ENCODE peak calls at places on chromosomes 7 and 10, in nine cellular contexts. One of them, this sample, is unnamed.

GRCh38 chr7:158256091-158256816 is 331.4 kb downstream of the PTPRN2 start:
- DNase-seq in Calu3: no peak
- DNase-seq in epithelial cell of esophagus: no peak
- DNase-seq in heart right ventricle: no peak
- DNase-seq in mesothelial cell of epicardium: no peak
- DNase-seq in fibroblast of lung: no peak
- DNase-seq in kidney epithelial cell: no peak
- DNase-seq in neural crest cell: no peak
- DNase-seq in tibial artery: peak; percentile 0
- DNase-seq in this sample: no peak

GRCh38 chr10:50469778-50470193 is 154.0 kb downstream of the SGMS1 start:
- DNase-seq in fibroblast of lung: peak; percentile 13
- DNase-seq in neural crest cell: no peak
- DNase-seq in kidney epithelial cell: no peak
- DNase-seq in mesothelial cell of epicardium: no peak
- DNase-seq in epithelial cell of esophagus: no peak
- DNase-seq in Calu3: no peak
- DNase-seq in heart right ventricle: no peak
- DNase-seq in tibial artery: no peak
- DNase-seq in this sample: no peak

GRCh38 chr7:27156901-27157716 is 634 bp upstream of the HOXA7 start:
- DNase-seq in epithelial cell of esophagus: no peak
- DNase-seq in tibial artery: no peak
- DNase-seq in Calu3: no peak
- DNase-seq in mesothelial cell of epicardium: peak; percentile 43
- DNase-seq in heart right ventricle: no peak
- DNase-seq in fibroblast of lung: no peak
- DNase-seq in neural crest cell: no peak
- DNase-seq in kidney epithelial cell: no peak
- DNase-seq in this sample: no peak

GRCh38 chr10:13536674-13537366 is 8.0 kb upstream of the BEND7 start:
- DNase-seq in heart right ventricle: peak; percentile 46
- DNase-seq in fibroblast of lung: peak; percentile 34
- DNase-seq in kidney epithelial cell: peak; percentile 29
- DNase-seq in mesothelial cell of epicardium: peak; percentile 64
- DNase-seq in neural crest cell: peak; percentile 71
- DNase-seq in Calu3: peak; percentile 74
- DNase-seq in epithelial cell of esophagus: peak; percentile 55
- DNase-seq in tibial artery: no peak
- DNase-seq in this sample: no peak

GRCh38 chr10:3568983-3569382 is 216.0 kb downstream of the KLF6 start:
- DNase-seq in Calu3: no peak
- DNase-seq in fibroblast of lung: no peak
- DNase-seq in epithelial cell of esophagus: no peak
- DNase-seq in mesothelial cell of epicardium: no peak
- DNase-seq in tibial artery: no peak
- DNase-seq in heart right ventricle: no peak
- DNase-seq in neural crest cell: no peak
- DNase-seq in kidney epithelial cell: no peak
- DNase-seq in this sample: no peak

GRCh38 chr10:46293228-46293627 is 6.4 kb downstream of the ANTXRL start:
- DNase-seq in neural crest cell: no peak
- DNase-seq in Calu3: no peak
- DNase-seq in fibroblast of lung: no peak
- DNase-seq in epithelial cell of esophagus: no peak
- DNase-seq in tibial artery: no peak
- DNase-seq in heart right ventricle: no peak
- DNase-seq in mesothelial cell of epicardium: no peak
- DNase-seq in kidney epithelial cell: no peak
- DNase-seq in this sample: no peak

GRCh38 chr10:109104806-109105205 is 818.5 kb downstream of the XPNPEP1 start:
- DNase-seq in kidney epithelial cell: no peak
- DNase-seq in fibroblast of lung: no peak
- DNase-seq in neural crest cell: no peak
- DNase-seq in heart right ventricle: no peak
- DNase-seq in mesothelial cell of epicardium: no peak
- DNase-seq in Calu3: no peak
- DNase-seq in tibial artery: no peak
- DNase-seq in epithelial cell of esophagus: no peak
- DNase-seq in this sample: no peak

GRCh38 chr7:538764-539685 is 19.4 kb upstream of the PDGFA start:
- DNase-seq in mesothelial cell of epicardium: no peak
- DNase-seq in tibial artery: no peak
- DNase-seq in heart right ventricle: peak; percentile 5
- DNase-seq in neural crest cell: no peak
- DNase-seq in kidney epithelial cell: no peak
- DNase-seq in Calu3: peak; percentile 61
- DNase-seq in epithelial cell of esophagus: peak; percentile 74
- DNase-seq in fibroblast of lung: no peak
- DNase-seq in this sample: no peak

GRCh38 chr7:72444023-72444776 is 32.1 kb upstream of the CALN1 start:
- DNase-seq in epithelial cell of esophagus: no peak
- DNase-seq in kidney epithelial cell: no peak
- DNase-seq in tibial artery: no peak
- DNase-seq in mesothelial cell of epicardium: no peak
- DNase-seq in neural crest cell: no peak
- DNase-seq in Calu3: no peak
- DNase-seq in fibroblast of lung: no peak
- DNase-seq in heart right ventricle: no peak
- DNase-seq in this sample: no peak

DNA sequence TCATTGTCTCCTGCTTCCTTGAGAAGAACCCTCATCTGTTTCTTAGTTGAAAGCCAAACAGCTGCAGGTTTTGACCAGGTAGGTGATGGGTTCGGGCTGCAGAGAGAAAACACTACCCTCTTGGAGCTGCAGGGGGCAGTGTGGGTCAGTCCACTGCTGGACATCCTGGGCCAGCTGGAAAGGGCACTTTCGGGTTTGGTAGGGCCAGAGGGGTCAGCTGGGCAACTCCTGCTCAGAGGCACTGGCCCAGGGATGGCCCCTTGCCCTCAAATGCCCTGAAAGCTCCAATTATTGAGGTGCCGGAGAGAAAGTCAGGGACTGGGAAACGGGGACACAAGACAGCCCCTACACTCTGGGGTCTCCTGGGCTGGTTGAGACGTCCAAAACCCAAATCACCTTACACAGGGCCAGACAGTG is 90.7 kb downstream of the MKI67 start:
- DNase-seq in neural crest cell: peak; percentile 53
- DNase-seq in Calu3: peak; percentile 54
- DNase-seq in tibial artery: no peak
- DNase-seq in fibroblast of lung: peak; percentile 21
- DNase-seq in epithelial cell of esophagus: peak; percentile 49
- DNase-seq in mesothelial cell of epicardium: no peak
- DNase-seq in kidney epithelial cell: no peak
- DNase-seq in heart right ventricle: peak; percentile 54
- DNase-seq in this sample: peak; percentile 72
- TF ChIP-seq CTCF in neural crest cell: peak; percentile 66
- TF ChIP-seq CTCF in Calu3: peak; percentile 45
- TF ChIP-seq CTCF in tibial artery: peak; percentile 81
- TF ChIP-seq CTCF in fibroblast of lung: peak; percentile 78
- TF ChIP-seq CTCF in epithelial cell of esophagus: peak; percentile 92
- TF ChIP-seq CTCF in mesothelial cell of epicardium: peak; percentile 41
- TF ChIP-seq CTCF in kidney epithelial cell: peak; percentile 88
- TF ChIP-seq CTCF in heart right ventricle: peak; percentile 42
- TF ChIP-seq CTCF in this sample: peak; percentile 92

DNA sequence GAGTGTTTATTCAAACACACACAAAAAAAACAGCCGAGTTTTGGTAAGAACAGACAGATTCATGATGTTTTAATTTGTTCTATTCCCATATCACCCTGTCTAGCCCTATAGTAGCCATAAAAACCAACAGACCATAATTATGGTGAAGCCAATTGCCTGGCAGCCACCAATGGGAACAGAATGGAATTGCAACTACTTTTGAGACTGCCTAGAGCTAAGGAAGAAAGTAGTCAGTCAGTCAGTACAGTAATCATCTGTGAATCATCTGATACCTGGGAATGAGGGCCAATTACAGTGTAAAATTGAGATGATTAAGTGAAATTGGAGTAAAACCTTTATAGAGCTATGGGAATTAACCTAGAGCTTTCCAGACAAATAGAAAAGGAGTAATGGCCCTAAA is 952.7 kb upstream of the KCND2 start:
- DNase-seq in tibial artery: no peak
- DNase-seq in neural crest cell: no peak
- DNase-seq in epithelial cell of esophagus: peak; percentile 55
- DNase-seq in fibroblast of lung: no peak
- DNase-seq in Calu3: no peak
- DNase-seq in mesothelial cell of epicardium: no peak
- DNase-seq in heart right ventricle: no peak
- DNase-seq in kidney epithelial cell: no peak
- DNase-seq in this sample: no peak
- TF ChIP-seq CTCF in tibial artery: no peak
- TF ChIP-seq CTCF in neural crest cell: no peak
- TF ChIP-seq CTCF in epithelial cell of esophagus: peak; percentile 28
- TF ChIP-seq CTCF in fibroblast of lung: no peak
- TF ChIP-seq CTCF in Calu3: no peak
- TF ChIP-seq CTCF in mesothelial cell of epicardium: no peak
- TF ChIP-seq CTCF in heart right ventricle: no peak
- TF ChIP-seq CTCF in kidney epithelial cell: no peak
- TF ChIP-seq CTCF in this sample: no peak

DNA sequence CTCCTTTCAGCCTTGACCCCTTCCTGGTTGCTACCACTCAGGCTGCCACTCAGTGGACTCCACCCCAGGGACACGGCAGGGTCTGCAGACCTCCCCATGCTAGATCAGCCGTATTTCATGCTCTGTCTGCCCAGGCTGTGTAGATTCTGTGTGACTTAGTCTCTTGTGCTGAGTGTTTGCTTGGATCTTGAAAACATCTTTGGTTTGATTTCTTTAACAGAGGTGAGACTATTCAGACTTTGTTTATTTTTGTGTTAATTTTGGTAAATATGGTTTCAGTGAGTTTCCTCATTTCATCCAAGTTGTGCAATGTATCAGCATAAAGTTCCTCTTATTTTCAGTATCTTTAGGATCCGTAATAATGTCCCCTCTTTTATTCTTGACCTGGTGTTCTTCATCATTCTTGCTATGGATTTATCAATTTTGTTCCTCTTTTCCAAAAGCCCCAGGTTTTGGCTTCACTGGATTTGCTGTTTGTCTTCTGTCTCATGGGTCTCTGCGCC is 21.2 kb upstream of the PWWP2B start:
- DNase-seq in fibroblast of lung: no peak
- DNase-seq in tibial artery: no peak
- DNase-seq in epithelial cell of esophagus: no peak
- DNase-seq in Calu3: no peak
- DNase-seq in heart right ventricle: no peak
- DNase-seq in mesothelial cell of epicardium: no peak
- DNase-seq in neural crest cell: no peak
- DNase-seq in kidney epithelial cell: no peak
- DNase-seq in this sample: no peak
- TF ChIP-seq CTCF in fibroblast of lung: no peak
- TF ChIP-seq CTCF in tibial artery: no peak
- TF ChIP-seq CTCF in epithelial cell of esophagus: no peak
- TF ChIP-seq CTCF in Calu3: no peak
- TF ChIP-seq CTCF in heart right ventricle: no peak
- TF ChIP-seq CTCF in mesothelial cell of epicardium: no peak
- TF ChIP-seq CTCF in neural crest cell: no peak
- TF ChIP-seq CTCF in kidney epithelial cell: no peak
- TF ChIP-seq CTCF in this sample: no peak

GRCh38 chr10:75910032-75910431 is 478.6 kb downstream of the LRMDA start:
- DNase-seq in mesothelial cell of epicardium: no peak
- DNase-seq in tibial artery: no peak
- DNase-seq in fibroblast of lung: peak; percentile 80
- DNase-seq in heart right ventricle: no peak
- DNase-seq in kidney epithelial cell: no peak
- DNase-seq in epithelial cell of esophagus: peak; percentile 48
- DNase-seq in neural crest cell: no peak
- DNase-seq in Calu3: no peak
- DNase-seq in this sample: no peak
- TF ChIP-seq CTCF in mesothelial cell of epicardium: no peak
- TF ChIP-seq CTCF in tibial artery: peak; percentile 72
- TF ChIP-seq CTCF in fibroblast of lung: peak; percentile 38
- TF ChIP-seq CTCF in heart right ventricle: peak; percentile 21
- TF ChIP-seq CTCF in kidney epithelial cell: peak; percentile 47
- TF ChIP-seq CTCF in epithelial cell of esophagus: peak; percentile 49
- TF ChIP-seq CTCF in neural crest cell: peak; percentile 61
- TF ChIP-seq CTCF in Calu3: peak; percentile 17
- TF ChIP-seq CTCF in this sample: no peak

DNA sequence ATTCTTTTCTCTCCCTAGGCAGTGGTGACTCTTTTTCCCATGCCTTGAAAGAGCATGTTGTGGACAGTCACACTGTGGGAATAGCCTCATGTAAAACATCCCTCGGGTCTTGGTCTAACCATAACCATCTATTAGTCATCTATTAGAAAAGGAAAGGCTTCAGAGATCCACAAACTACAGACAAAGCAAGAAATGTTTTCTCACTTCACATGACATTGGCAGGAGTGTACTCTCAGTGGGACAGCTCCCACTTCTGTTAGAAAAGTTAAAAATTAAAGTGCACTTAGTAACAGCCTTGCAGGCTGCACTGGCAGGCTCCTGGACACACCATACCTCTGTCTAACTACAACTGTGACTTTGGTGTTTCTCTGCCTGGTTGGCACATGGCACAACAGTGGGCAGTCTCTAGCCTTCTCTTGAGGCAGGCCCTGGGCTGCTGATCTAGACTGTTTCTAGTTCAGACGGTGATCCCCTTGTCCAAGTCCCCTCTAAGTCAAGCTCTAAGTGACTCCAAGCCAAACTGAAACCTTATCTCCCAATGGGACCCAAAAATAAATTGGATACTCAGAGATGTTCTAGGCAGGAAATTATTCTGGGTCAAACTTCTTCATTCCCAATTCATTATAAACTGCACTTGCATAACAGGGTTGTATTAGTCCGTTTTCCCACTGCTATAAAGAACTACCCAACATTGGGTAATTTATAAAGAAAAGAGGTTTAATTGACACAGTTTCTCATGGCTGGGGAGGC is 57.9 kb upstream of the ITGB1 start:
- DNase-seq in epithelial cell of esophagus: no peak
- DNase-seq in fibroblast of lung: peak; percentile 23
- DNase-seq in neural crest cell: no peak
- DNase-seq in mesothelial cell of epicardium: no peak
- DNase-seq in tibial artery: no peak
- DNase-seq in Calu3: no peak
- DNase-seq in heart right ventricle: no peak
- DNase-seq in kidney epithelial cell: peak; percentile 86
- DNase-seq in this sample: no peak
- TF ChIP-seq CTCF in epithelial cell of esophagus: no peak
- TF ChIP-seq CTCF in fibroblast of lung: no peak
- TF ChIP-seq CTCF in neural crest cell: no peak
- TF ChIP-seq CTCF in mesothelial cell of epicardium: no peak
- TF ChIP-seq CTCF in tibial artery: no peak
- TF ChIP-seq CTCF in Calu3: no peak
- TF ChIP-seq CTCF in heart right ventricle: no peak
- TF ChIP-seq CTCF in kidney epithelial cell: no peak
- TF ChIP-seq CTCF in this sample: no peak

DNA sequence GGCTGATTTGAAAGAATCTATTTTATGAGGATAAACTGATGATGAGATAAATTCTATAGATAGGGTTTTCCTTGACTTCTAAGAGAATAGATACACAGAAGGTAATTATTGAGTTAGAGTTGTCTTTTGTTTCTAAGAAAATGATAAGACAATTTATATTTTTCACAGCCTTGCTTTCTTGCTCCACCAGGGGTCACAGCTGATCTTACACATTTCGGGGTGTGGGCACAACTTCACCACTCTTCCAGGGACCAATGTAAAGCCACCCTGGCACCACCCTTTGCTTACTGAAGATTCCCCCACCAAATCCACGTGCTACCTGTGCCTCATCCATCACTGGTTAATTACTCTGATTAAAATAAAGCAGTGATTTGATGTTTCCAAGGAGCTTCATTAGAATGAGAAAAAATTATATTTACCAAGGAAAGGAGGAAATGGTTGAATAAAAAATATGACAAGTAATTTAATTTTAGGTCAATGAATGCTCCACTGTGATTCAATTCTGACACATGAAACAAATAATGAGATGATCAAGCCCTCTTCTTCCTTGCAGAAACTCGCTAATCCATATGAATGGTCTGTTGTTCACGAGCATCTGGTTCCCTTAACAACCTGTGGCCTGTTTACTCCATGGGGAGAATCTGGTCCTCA is 177.3 kb upstream of the TNS3 start:
- DNase-seq in neural crest cell: no peak
- DNase-seq in fibroblast of lung: peak; percentile 52
- DNase-seq in epithelial cell of esophagus: no peak
- DNase-seq in Calu3: peak; percentile 48
- DNase-seq in mesothelial cell of epicardium: no peak
- DNase-seq in heart right ventricle: no peak
- DNase-seq in kidney epithelial cell: no peak
- DNase-seq in tibial artery: no peak
- DNase-seq in this sample: no peak
- TF ChIP-seq CTCF in neural crest cell: peak; percentile 23
- TF ChIP-seq CTCF in fibroblast of lung: peak; percentile 21
- TF ChIP-seq CTCF in epithelial cell of esophagus: peak; percentile 18
- TF ChIP-seq CTCF in Calu3: peak; percentile 51
- TF ChIP-seq CTCF in mesothelial cell of epicardium: peak; percentile 21
- TF ChIP-seq CTCF in heart right ventricle: no peak
- TF ChIP-seq CTCF in kidney epithelial cell: peak; percentile 25
- TF ChIP-seq CTCF in tibial artery: no peak
- TF ChIP-seq CTCF in this sample: no peak